ENCODE peak calls at places on chromosome 20, in seven cellular contexts. U is A549, Z is ovary, O is GM12878, G is transverse colon, X is K562, T is HepG2. I is an unnamed sample.

GRCh38 chr20:44407402-44408184 is 52.1 kb downstream of the HNF4A start:
- DNase-seq in U (peak; percentile 80), O (no peak), G (peak; percentile 91), X (peak; percentile 88), Z (no peak), T (no peak), I (no peak)

GRCh38 chr20:62668441-62669027 is 26.2 kb downstream of the SLCO4A1 start:
- DNase-seq in T (peak; percentile 82), Z (peak; percentile 60), G (peak; percentile 81), U (peak; percentile 72), X (peak; percentile 81), O (no peak), I (no peak)

GRCh38 chr20:19975436-19975799 is 41.7 kb upstream of the NAA20 start:
- DNase-seq in X (no peak), G (no peak), U (peak; percentile 69), Z (peak; percentile 33), T (no peak), O (no peak), I (no peak)

GRCh38 chr20:54062812-54063280 is 7.5 kb downstream of the BCAS1 start:
- DNase-seq in Z (no peak), U (peak; percentile 76), X (peak; percentile 59), O (peak; percentile 82), T (peak; percentile 70), G (no peak), I (no peak)

GRCh38 chr20:64212750-64213149 is 42.8 kb upstream of the PCMTD2 start:
- DNase-seq in O (no peak), X (no peak), T (no peak), G (no peak), Z (peak; percentile 74), U (no peak), I (no peak)

GRCh38 chr20:62059926-62060630 is 5.6 kb downstream of the TAF4 start:
- DNase-seq in T (no peak), U (no peak), G (no peak), Z (no peak), X (no peak), O (no peak), I (no peak)

GRCh38 chr20:48090314-48090713 is 305.0 kb upstream of the SULF2 start:
- DNase-seq in U (no peak), O (no peak), T (no peak), Z (no peak), G (no peak), X (no peak), I (no peak)

GRCh38 chr20:48722737-48723191 is 105.0 kb downstream of the PREX1 start:
- DNase-seq in U (peak; percentile 29), Z (no peak), T (peak; percentile 34), G (no peak), O (no peak), X (no peak), I (no peak)

GRCh38 chr20:49385471-49385870 is 97.0 kb downstream of the KCNB1 start:
- DNase-seq in T (peak; percentile 52), U (peak; percentile 53), Z (no peak), X (peak; percentile 26), O (no peak), G (no peak), I (no peak)

GRCh38 chr20:53020376-53020775 is 48.2 kb downstream of the TSHZ2 start:
- DNase-seq in O (no peak), G (no peak), X (no peak), U (no peak), T (no peak), Z (no peak), I (no peak)

GRCh38 chr20:33654680-33655161 is 7.4 kb upstream of the C20orf144 start:
- DNase-seq in X (no peak), T (no peak), O (no peak), U (no peak), G (no peak), Z (peak; percentile 28), I (no peak)

GRCh38 chr20:38453941-38454340 is 18.7 kb upstream of the RALGAPB start:
- DNase-seq in U (no peak), X (no peak), G (no peak), O (peak; percentile 57), Z (no peak), T (no peak), I (no peak)

GRCh38 chr20:24694157-24694726 is 224.8 kb downstream of the SYNDIG1 start:
- DNase-seq in T (no peak), X (no peak), G (no peak), U (no peak), O (no peak), Z (peak; percentile 43), I (peak; percentile 39)

GRCh38 chr20:53387983-53388675 is 205.5 kb downstream of the ZNF217 start:
- DNase-seq in X (no peak), Z (no peak), U (no peak), T (no peak), O (no peak), G (no peak), I (no peak)

GRCh38 chr20:64105846-64106434 is 1.4 kb downstream of the NPBWR2 start:
- DNase-seq in T (no peak), X (no peak), U (no peak), G (peak; percentile 4), Z (no peak), O (no peak), I (no peak)

GRCh38 chr20:35788796-35789195 is 17.0 kb downstream of the PHF20 start:
- DNase-seq in U (no peak), O (no peak), T (no peak), G (no peak), X (no peak), Z (no peak), I (no peak)

GRCh38 chr20:35792740-35793139 is 20.9 kb downstream of the PHF20 start:
- DNase-seq in O (no peak), G (no peak), X (no peak), T (no peak), Z (no peak), U (no peak), I (no peak)

GRCh38 chr20:35791823-35792222 is 20.0 kb downstream of the PHF20 start:
- DNase-seq in G (no peak), T (no peak), O (no peak), Z (no peak), U (peak; percentile 47), X (no peak), I (no peak)

GRCh38 chr20:35796556-35796955 is 24.7 kb downstream of the PHF20 start:
- DNase-seq in X (no peak), O (no peak), T (no peak), U (no peak), Z (no peak), G (no peak), I (no peak)

GRCh38 chr20:35791097-35791496 is 19.3 kb downstream of the PHF20 start:
- DNase-seq in T (no peak), Z (no peak), X (no peak), O (no peak), G (no peak), U (no peak), I (no peak)
- H3K4me3 ChIP-seq in T (no peak overlapping the region), Z (no peak overlapping the region), X (no peak overlapping the region), O (no peak overlapping the region), G (no peak overlapping the region), U (no peak overlapping the region), I (no peak overlapping the region)

GRCh38 chr20:17613328-17614175 is 43.7 kb downstream of the DSTN start:
- DNase-seq in U (no peak), Z (peak; percentile 14), G (peak; percentile 26), O (no peak), X (no peak), T (no peak), I (peak; percentile 67)

GRCh38 chr20:17611290-17611539 is 41.3 kb downstream of the DSTN start:
- DNase-seq in O (no peak), G (no peak), T (no peak), U (peak; percentile 66), X (no peak), Z (no peak), I (no peak)

GRCh38 chr20:17612975-17613327 is 43.1 kb downstream of the DSTN start:
- DNase-seq in X (no peak), U (no peak), Z (no peak), G (no peak), T (no peak), O (no peak), I (no peak)

GRCh38 chr20:17611540-17612286 is 41.8 kb downstream of the DSTN start:
- DNase-seq in O (no peak), Z (peak; percentile 32), U (no peak), G (peak; percentile 53), X (no peak), T (peak; percentile 65), I (peak; percentile 69)

GRCh38 chr20:17612287-17612974 is 42.6 kb downstream of the DSTN start:
- DNase-seq in O (no peak), Z (peak; percentile 25), U (peak; percentile 38), X (no peak), T (peak; percentile 39), G (peak; percentile 43), I (no peak)
- TF ChIP-seq POLR2A in O (peak; percentile 47), Z (no peak), U (no peak), X (no peak), T (no peak), G (peak; percentile 22), I (no peak)

GRCh38 chr20:57440678-57441509 is 49.7 kb downstream of the RBM38 start:
- DNase-seq in O (no peak), X (no peak), T (no peak), Z (peak; percentile 85), G (peak; percentile 58), U (peak; percentile 29), I (peak; percentile 82)
- TF ChIP-seq EP300 in O (no peak), X (no peak), T (no peak), Z (no peak), G (peak; percentile 71), U (no peak), I (peak; percentile 37)

DNA sequence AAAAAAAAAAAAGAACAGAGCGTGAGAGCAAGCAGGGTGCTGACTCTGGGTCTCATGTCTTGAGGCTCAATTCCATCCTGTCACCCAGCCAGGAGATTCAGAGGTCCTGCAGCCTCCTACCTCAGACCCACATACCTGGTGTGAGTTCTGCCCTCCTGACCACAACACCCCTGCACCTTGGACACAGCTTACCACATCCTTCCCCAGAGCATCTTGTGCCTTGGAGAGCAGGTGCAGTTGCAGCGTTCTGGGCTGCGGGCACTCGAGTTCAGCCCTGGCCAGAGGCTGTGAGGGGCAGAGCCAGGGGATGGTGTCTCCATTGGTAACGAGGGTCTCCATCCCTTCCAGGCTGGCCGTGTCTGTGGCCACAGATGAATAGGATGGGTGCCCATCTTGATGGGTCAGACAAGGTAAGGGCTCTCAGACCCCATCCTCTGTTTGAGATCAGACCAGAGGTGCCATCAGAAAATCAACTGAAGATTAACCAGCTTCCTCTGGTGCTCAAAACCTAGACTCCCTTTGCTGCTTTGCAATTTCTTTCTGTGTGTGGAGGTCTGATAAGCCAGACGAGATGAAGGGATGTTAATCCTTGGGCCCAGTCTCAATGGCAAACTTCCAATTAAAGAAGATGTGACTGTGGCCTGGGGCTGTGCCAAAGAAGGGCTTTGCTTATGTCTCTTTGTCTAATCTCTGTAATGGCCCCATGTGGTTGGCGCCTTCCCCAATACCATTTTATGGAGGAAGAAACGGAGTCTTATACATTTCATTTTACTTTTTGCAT is 14.7 kb upstream of the ZNF831 start:
- DNase-seq in G (no peak), Z (no peak), T (no peak), U (no peak), X (no peak), O (no peak), I (no peak)
- H3K4me3 ChIP-seq in G (no peak overlapping the region), Z (no peak overlapping the region), T (no peak overlapping the region), U (no peak overlapping the region), X (no peak overlapping the region), O (no peak overlapping the region), I (no peak overlapping the region)

GRCh38 chr20:35207950-35208611 is 18.4 kb upstream of the MMP24 start:
- DNase-seq in O (peak; percentile 20), T (peak; percentile 89), G (peak; percentile 86), U (peak; percentile 91), X (peak; percentile 67), Z (peak; percentile 78), I (peak; percentile 86)
- TF ChIP-seq POLR2A in O (no peak), T (no peak), G (no peak), U (no peak), X (no peak), Z (no peak), I (no peak)

GRCh38 chr20:57579898-57580447 is 19.1 kb downstream of the PCK1 start:
- DNase-seq in T (no peak), G (no peak), Z (no peak), U (no peak), X (no peak), O (no peak), I (no peak)
- TF ChIP-seq EP300 in T (no peak), G (peak; percentile 30), Z (no peak), U (no peak), X (no peak), O (no peak), I (no peak)

I was measured in suprapubic skin.